ENCODE peak calls at places on chromosome 13, in five cellular contexts. W is sigmoid colon; E is left lung; Z is SJSA1; N is CD4-positive, alpha-beta memory T cell. H is an unnamed sample.
A peak's percentile ranks its signal among the peaks of the same experiment; 100 is the strongest.

GRCh38 chr13:57666554-57666953 is 35.0 kb downstream of the PCDH17 start:
- DNase-seq in W (no peak), E (no peak), Z (no peak), N (no peak), H (no peak)

GRCh38 chr13:28273919-28274318 is 135.6 kb downstream of the PAN3 start:
- DNase-seq in W (no peak), E (no peak), Z (no peak), N (no peak), H (no peak)

GRCh38 chr13:108924154-108924940 is 294.9 kb downstream of the MYO16 start:
- DNase-seq in W (no peak), E (no peak), Z (no peak), N (no peak), H (no peak)

GRCh38 chr13:60402022-60402421 is 5.0 kb downstream of the TDRD3 start:
- DNase-seq in W (no peak), E (no peak), Z (no peak), N (no peak), H (no peak)

GRCh38 chr13:109576331-109576813 is 210.0 kb downstream of the IRS2 start:
- DNase-seq in W (no peak), E (no peak), Z (no peak), N (no peak), H (no peak)

GRCh38 chr13:20489185-20489820 is 36.4 kb downstream of the CRYL1 start:
- DNase-seq in W (no peak), E (no peak), Z (peak; percentile 6), N (peak; percentile 54), H (no peak)

GRCh38 chr13:109869312-109870237 is 83.2 kb upstream of the IRS2 start:
- DNase-seq in W (peak; percentile 93), E (peak; percentile 60), Z (no peak), N (peak; percentile 4), H (peak; percentile 19)

GRCh38 chr13:29579094-29579493 is 16.4 kb downstream of the SLC7A1 start:
- DNase-seq in W (no peak), E (no peak), Z (no peak), N (no peak), H (no peak)

GRCh38 chr13:105202384-105202783 is 1333.1 kb downstream of the EFNB2 start:
- DNase-seq in W (no peak), E (no peak), Z (peak; percentile 12), N (peak; percentile 2), H (no peak)

GRCh38 chr13:108919036-108919907 is 289.9 kb downstream of the MYO16 start:
- DNase-seq in W (no peak), E (no peak), Z (peak; percentile 46), N (no peak), H (no peak)

GRCh38 chr13:43838909-43839308 is 40.6 kb downstream of the CCDC122 start:
- DNase-seq in W (no peak), E (no peak), Z (no peak), N (no peak), H (no peak)

GRCh38 chr13:87459419-87459818 is 211.8 kb upstream of the SLITRK5 start:
- DNase-seq in W (no peak), E (no peak), Z (no peak), N (no peak), H (no peak)

GRCh38 chr13:113862191-113862765 is 1.6 kb downstream of the GAS6 start:
- DNase-seq in W (no peak), E (no peak), Z (no peak), N (no peak), H (no peak)

GRCh38 chr13:97460004-97460756 is 26.2 kb downstream of the RAP2A start:
- DNase-seq in W (no peak), E (no peak), Z (no peak), N (no peak), H (no peak)

GRCh38 chr13:19818223-19818842 is 35.6 kb upstream of the PSPC1 start:
- DNase-seq in W (no peak), E (peak; percentile 63), Z (no peak), N (peak; percentile 12), H (peak; percentile 19)

GRCh38 chr13:80367473-80367872 is 26.5 kb upstream of the SPRY2 start:
- DNase-seq in W (no peak), E (no peak), Z (no peak), N (no peak), H (no peak)

GRCh38 chr13:34420975-34421719 is 520.9 kb upstream of the NBEA start:
- DNase-seq in W (no peak), E (no peak), Z (no peak), N (no peak), H (no peak)

GRCh38 chr13:59823495-59823894 is 340.2 kb downstream of the DIAPH3 start:
- DNase-seq in W (no peak), E (no peak), Z (peak; percentile 21), N (no peak), H (no peak)

GRCh38 chr13:83350569-83350968 is 531.7 kb downstream of the SLITRK1 start:
- DNase-seq in W (no peak), E (no peak), Z (no peak), N (no peak), H (no peak)

GRCh38 chr13:114072421-114072820 is 60.0 kb downstream of the RASA3 start:
- DNase-seq in W (peak; percentile 20), E (no peak), Z (no peak), N (no peak), H (no peak)

GRCh38 chr13:49669735-49670309 is 21.5 kb downstream of the EBPL start:
- DNase-seq in W (peak; percentile 73), E (no peak), Z (peak; percentile 58), N (peak; percentile 35), H (peak; percentile 6)

GRCh38 chr13:68588623-68589022 is 1358.5 kb upstream of the PCDH9 start:
- DNase-seq in W (no peak), E (no peak), Z (no peak), N (no peak), H (no peak)

GRCh38 chr13:51520524-51520923 is 63.7 kb upstream of the WDFY2 start:
- DNase-seq in W (no peak), E (no peak), Z (no peak), N (no peak), H (no peak)

GRCh38 chr13:49524740-49525501 is 29.2 kb downstream of the PHF11 start:
- DNase-seq in W (no peak), E (no peak), Z (peak; percentile 4), N (no peak), H (no peak)

GRCh38 chr13:97239943-97240788 is 18.0 kb downstream of the MBNL2 start:
- DNase-seq in W (no peak), E (no peak), Z (no peak), N (no peak), H (no peak)

GRCh38 chr13:96982672-96983071 is 11.6 kb downstream of the OXGR1 start:
- DNase-seq in W (no peak), E (no peak), Z (no peak), N (no peak), H (no peak)

GRCh38 chr13:36552334-36552733 is 120.0 kb downstream of the CCNA1 start:
- DNase-seq in W (no peak), E (no peak), Z (no peak), N (no peak), H (no peak)

GRCh38 chr13:36553501-36553900 is 120.3 kb upstream of the SERTM1 start:
- DNase-seq in W (no peak), E (no peak), Z (no peak), N (no peak), H (no peak)

GRCh38 chr13:36559388-36559787 is 114.4 kb upstream of the SERTM1 start:
- DNase-seq in W (no peak), E (no peak), Z (no peak), N (no peak), H (no peak)

GRCh38 chr13:36551445-36551844 is 119.2 kb downstream of the CCNA1 start:
- DNase-seq in W (no peak), E (no peak), Z (no peak), N (no peak), H (no peak)

DNA sequence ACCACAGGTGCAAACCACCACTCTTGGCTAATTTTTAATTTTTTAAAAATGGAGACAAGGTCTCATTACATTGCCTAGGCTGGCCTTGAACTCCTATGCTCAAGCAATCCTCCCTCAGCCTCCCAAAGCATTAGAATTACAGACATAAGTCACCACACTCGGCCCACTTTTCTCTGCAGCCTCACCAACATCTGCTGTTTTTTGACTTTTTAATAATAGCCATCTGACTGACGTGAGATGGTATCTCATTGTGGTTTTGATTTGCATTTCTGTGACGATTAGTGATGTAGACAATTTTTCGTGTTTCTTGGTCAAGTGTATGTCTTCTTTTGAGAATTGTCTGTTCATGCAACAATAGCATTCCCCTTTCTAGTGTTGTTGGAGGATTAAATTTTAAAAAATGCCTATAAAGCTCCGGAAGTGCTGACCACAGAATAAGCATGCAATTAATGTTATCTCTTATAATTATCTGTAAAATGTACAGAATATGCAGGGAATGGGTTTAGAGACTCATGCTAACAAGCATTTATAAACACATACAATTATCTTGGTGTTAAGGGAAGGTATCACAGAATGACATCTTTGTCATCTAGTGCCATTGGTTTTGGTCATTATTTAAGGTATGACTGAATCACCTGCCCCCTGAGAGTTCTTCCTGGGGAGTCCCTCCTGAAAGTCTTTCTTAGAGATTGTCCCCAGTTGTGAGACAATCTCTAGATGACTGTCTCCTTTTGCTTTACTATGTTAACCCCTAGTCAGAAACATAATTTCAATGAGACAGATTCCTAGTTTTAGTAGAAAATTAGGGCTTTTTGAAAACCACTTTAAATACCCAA is 118.5 kb upstream of the SERTM1 start:
- DNase-seq in W (no peak), E (no peak), Z (no peak), N (no peak), H (no peak)
- H3K4me1 ChIP-seq in W (no peaks in the 10 kb centered on the region), E (no peaks in the 10 kb centered on the region), Z (no peaks in the 10 kb centered on the region), N (no peaks in the 10 kb centered on the region), H (no peaks in the 10 kb centered on the region)

GRCh38 chr13:37106642-37107041 is 1.2 kb upstream of the CSNK1A1L start:
- DNase-seq in W (no peak), E (no peak), Z (peak; percentile 27), N (no peak), H (no peak)
- H3K27ac ChIP-seq in W (no peak overlapping the region), E (no peak overlapping the region), Z (no peak overlapping the region), N (no peak overlapping the region), H (no peak overlapping the region)

GRCh38 chr13:73334459-73334858 is 275.7 kb downstream of the KLF5 start:
- DNase-seq in W (no peak), E (no peak), Z (no peak), N (no peak), H (no peak)
- H3K4me3 ChIP-seq in W (no peak overlapping the region), E (no peak overlapping the region), Z (no peak overlapping the region), N (no peak overlapping the region), H (no peak overlapping the region)

GRCh38 chr13:99226493-99226892 is 25.8 kb downstream of the UBAC2 start:
- DNase-seq in W (no peak), E (no peak), Z (no peak), N (no peak), H (no peak)

GRCh38 chr13:99227331-99227900 is 26.8 kb downstream of the UBAC2 start:
- DNase-seq in W (no peak), E (no peak), Z (peak; percentile 93), N (no peak), H (no peak)

GRCh38 chr13:99221567-99222239 is 21.0 kb downstream of the UBAC2 start:
- DNase-seq in W (no peak), E (no peak), Z (no peak), N (no peak), H (no peak)

GRCh38 chr13:99225078-99225477 is 24.4 kb downstream of the UBAC2 start:
- DNase-seq in W (no peak), E (no peak), Z (no peak), N (no peak), H (no peak)

DNA sequence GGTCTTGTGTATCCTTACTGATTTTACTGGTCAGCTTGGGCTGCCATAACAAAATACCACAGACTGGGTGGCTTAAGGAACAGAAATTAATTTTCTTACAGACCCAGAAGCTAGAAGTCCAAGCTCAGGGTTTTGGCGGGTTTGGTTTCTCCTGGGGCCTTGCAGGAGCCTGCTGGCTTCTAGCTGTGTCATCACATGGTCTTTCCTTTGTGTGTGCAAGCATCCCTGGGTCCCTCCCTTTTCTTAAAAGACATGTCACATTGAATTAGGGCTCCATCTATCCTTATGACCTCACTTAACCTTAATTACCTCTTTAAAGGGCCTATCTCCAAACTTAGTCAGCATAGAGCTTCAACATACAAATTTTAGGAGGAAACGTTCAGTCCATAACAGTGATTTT is 23.4 kb downstream of the UBAC2 start:
- DNase-seq in W (no peak), E (no peak), Z (no peak), N (no peak), H (no peak)
- H3K4me1 ChIP-seq in W (no peaks in the 10 kb centered on the region), E (peaks cover 75% of the 10 kb centered on the region), Z (peaks cover 20% of the 10 kb centered on the region), N (peaks cover 96% of the 10 kb centered on the region), H (peaks cover 58% of the 10 kb centered on the region)